ENCODE peak calls at places on chromosomes 3 and 15, in eight cellular contexts. H, S, Z, G, E, B, V and Q are unnamed samples.
A peak's percentile ranks its signal among the peaks of the same experiment; 100 is the strongest.

GRCh38 chr3:160224256-160224655 is 966 bp upstream of the C3orf80 start:
- DNase-seq in E (no peak), Z (no peak), B (no peak), G (no peak), V (no peak), H (no peak), S (no peak), Q (no peak)

GRCh38 chr15:57865294-57865693 is 158.8 kb downstream of the POLR2M start:
- DNase-seq in V (no peak), H (peak; percentile 17), S (no peak), Z (peak; percentile 22), B (peak; percentile 2), G (no peak), E (no peak), Q (no peak)

GRCh38 chr3:72255191-72255590 is 470.2 kb upstream of the PROK2 start:
- DNase-seq in Z (no peak), B (no peak), E (no peak), S (no peak), G (no peak), V (no peak), H (no peak), Q (no peak)

GRCh38 chr15:63019539-63020109 is 22.9 kb upstream of the TPM1 start:
- DNase-seq in S (no peak), H (peak; percentile 97), E (no peak), B (no peak), G (no peak), V (peak; percentile 91), Z (peak; percentile 97), Q (no peak)

GRCh38 chr3:80213076-80213475 is 445.3 kb upstream of the ROBO1 start:
- DNase-seq in V (no peak), E (no peak), B (no peak), S (no peak), Z (peak; percentile 57), G (no peak), H (no peak), Q (no peak)

GRCh38 chr3:161274691-161275298 is 53.7 kb downstream of the NMD3 start:
- DNase-seq in V (peak; percentile 43), S (peak; percentile 31), B (peak; percentile 70), E (no peak), G (no peak), H (peak; percentile 85), Z (peak; percentile 66), Q (no peak)

GRCh38 chr3:126321490-126321889 is 35.7 kb downstream of the KLF15 start:
- DNase-seq in H (no peak), G (no peak), E (no peak), V (no peak), B (no peak), Z (no peak), S (no peak), Q (no peak)

GRCh38 chr3:42772670-42773408 is at the start of gene CCDC13:
- DNase-seq in B (peak; percentile 97), H (no peak), G (peak; percentile 88), V (no peak), S (peak; percentile 83), E (peak; percentile 90), Z (peak; percentile 71), Q (peak; percentile 97)

GRCh38 chr3:39143051-39143885 is 10.1 kb downstream of the CSRNP1 start:
- DNase-seq in S (no peak), G (no peak), H (no peak), B (no peak), V (no peak), Z (no peak), E (no peak), Q (no peak)

GRCh38 chr3:154967090-154967489 is 113.0 kb upstream of the MME start:
- DNase-seq in E (no peak), S (no peak), V (no peak), B (no peak), H (no peak), G (no peak), Z (no peak), Q (no peak)

GRCh38 chr15:101615414-101615985 is 36.7 kb downstream of the TM2D3 start:
- DNase-seq in H (no peak), S (no peak), V (no peak), Z (no peak), E (no peak), G (no peak), B (no peak), Q (no peak)

GRCh38 chr3:30667250-30667585 is 60.8 kb downstream of the TGFBR2 start:
- DNase-seq in E (no peak), V (no peak), B (peak; percentile 30), H (no peak), Z (no peak), G (no peak), S (no peak), Q (no peak)

GRCh38 chr3:55434789-55435188 is 52.3 kb downstream of the WNT5A start:
- DNase-seq in E (peak; percentile 3), B (peak; percentile 38), H (peak; percentile 73), Z (peak; percentile 37), G (no peak), S (peak; percentile 24), V (no peak), Q (no peak)

GRCh38 chr3:131960324-131960723 is 74.5 kb downstream of the CPNE4 start:
- DNase-seq in G (no peak), E (no peak), S (no peak), Z (peak; percentile 9), V (no peak), H (peak; percentile 48), B (peak; percentile 40), Q (no peak)

GRCh38 chr15:70882361-70882760 is 9.9 kb downstream of the THAP10 start:
- DNase-seq in V (no peak), S (no peak), H (no peak), E (no peak), B (no peak), G (no peak), Z (no peak), Q (no peak)

GRCh38 chr15:62035256-62035908 is 24.9 kb downstream of the VPS13C start:
- DNase-seq in G (no peak), S (no peak), H (peak; percentile 66), V (no peak), Z (peak; percentile 55), B (no peak), E (no peak), Q (no peak)

GRCh38 chr3:128971421-128971820 is 22.5 kb downstream of the CFAP92 start:
- DNase-seq in V (no peak), H (no peak), E (no peak), B (peak; percentile 38), G (no peak), Z (no peak), S (no peak), Q (no peak)

GRCh38 chr15:40639677-40640076 is 45.6 kb downstream of the KNL1 start:
- DNase-seq in Z (no peak), S (no peak), V (no peak), G (no peak), B (no peak), H (no peak), E (no peak), Q (no peak)

GRCh38 chr15:42457445-42458442 is 33.2 kb downstream of the ZNF106 start:
- DNase-seq in S (peak; percentile 30), H (no peak), E (no peak), Z (peak; percentile 23), B (no peak), V (no peak), G (no peak), Q (peak; percentile 73)
- H3K4me3 ChIP-seq in S (no peak overlapping the region), H (no peak overlapping the region), E (no peak overlapping the region), Z (no peak overlapping the region), B (no peak overlapping the region), V (no peak overlapping the region), G (peak overlapping the region; percentile 35), Q (no peak overlapping the region)

DNA sequence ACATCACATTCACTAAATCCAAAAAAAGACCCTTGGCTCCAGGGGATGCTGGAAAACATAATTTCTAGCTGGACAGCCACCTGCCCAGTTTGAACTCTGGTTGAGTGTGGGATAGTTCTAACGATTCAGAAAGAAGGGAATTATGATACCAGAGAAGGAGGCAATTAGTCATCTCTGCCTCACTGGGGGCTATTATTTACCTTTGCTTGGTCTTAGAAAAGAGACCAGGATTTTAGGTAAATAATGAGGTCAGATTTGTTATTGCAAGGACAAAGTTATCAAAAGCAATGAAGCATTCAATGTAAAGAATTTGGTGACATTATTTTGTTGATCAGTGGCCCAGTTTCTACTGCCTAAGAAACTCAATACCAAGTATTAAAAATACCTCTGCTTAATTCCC is 304.4 kb upstream of the POU1F1 start:
- DNase-seq in B (no peak), S (no peak), G (no peak), E (no peak), V (no peak), Z (no peak), H (peak; percentile 63), Q (no peak)
- TF ChIP-seq CTCF in B (no peak), S (no peak), G (no peak), E (no peak), V (no peak), Z (no peak), H (no peak), Q (no peak)

GRCh38 chr3:189122120-189122519 is 49.7 kb upstream of the TPRG1 start:
- DNase-seq in G (no peak), Z (no peak), B (no peak), E (no peak), S (no peak), H (no peak), V (no peak), Q (no peak)

GRCh38 chr3:189123595-189124387 is 48.0 kb upstream of the TPRG1 start:
- DNase-seq in B (no peak), S (no peak), E (no peak), H (no peak), G (no peak), V (no peak), Z (no peak), Q (no peak)

GRCh38 chr3:189121088-189121487 is 50.7 kb upstream of the TPRG1 start:
- DNase-seq in S (no peak), V (no peak), B (no peak), G (no peak), Z (no peak), H (no peak), E (peak; percentile 13), Q (no peak)

GRCh38 chr3:189119947-189120346 is 51.8 kb upstream of the TPRG1 start:
- DNase-seq in V (no peak), H (no peak), Z (no peak), B (no peak), E (no peak), G (no peak), S (no peak), Q (no peak)

DNA sequence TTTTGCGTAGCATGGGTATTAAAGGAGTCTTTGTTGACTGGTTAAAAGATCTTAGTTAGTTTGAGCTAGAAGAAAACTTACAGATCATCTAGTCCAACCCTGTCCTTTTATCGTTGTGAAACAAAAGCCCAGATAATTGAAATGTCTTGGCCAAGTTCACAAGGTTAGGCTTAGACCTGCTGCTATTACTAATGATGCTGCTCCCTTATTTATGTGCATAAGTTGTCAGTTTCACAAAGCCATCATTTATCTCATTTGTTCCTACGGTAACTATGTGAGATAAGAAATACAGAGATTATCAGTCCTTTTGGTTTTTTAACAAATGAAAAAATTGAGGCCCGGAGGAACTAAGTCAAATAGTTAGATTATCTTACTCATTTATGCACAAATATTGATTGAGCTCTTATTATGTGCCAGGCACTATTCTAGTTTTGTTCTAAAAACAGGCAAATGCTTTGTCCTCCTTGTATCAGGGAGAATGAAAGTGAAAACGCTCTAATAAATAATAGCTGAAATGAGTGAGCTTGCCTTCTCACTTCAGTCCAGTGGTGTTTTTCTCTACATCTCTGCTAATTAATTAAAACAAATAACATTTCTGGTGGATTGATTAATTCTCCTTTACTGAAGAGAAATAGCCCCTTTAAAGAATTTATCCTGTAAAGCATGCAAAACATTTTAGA is 49.1 kb upstream of the TPRG1 start:
- DNase-seq in V (no peak), S (no peak), Z (no peak), H (no peak), B (no peak), G (no peak), E (no peak), Q (no peak)
- H3K4me3 ChIP-seq in V (no peak overlapping the region), S (no peak overlapping the region), Z (no peak overlapping the region), H (no peak overlapping the region), B (no peak overlapping the region), G (peak overlapping the region; percentile 23), E (no peak overlapping the region), Q (peak overlapping the region; percentile 16)

GRCh38 chr3:58306662-58307286 is 454 bp downstream of the HTD2 start:
- DNase-seq in G (no peak), Z (peak; percentile 61), S (no peak), E (peak; percentile 30), V (peak; percentile 34), B (peak; percentile 41), H (peak; percentile 51), Q (peak; percentile 30)
- TF ChIP-seq CTCF in G (no peak), Z (peak; percentile 36), S (peak; percentile 38), E (no peak), V (no peak), B (no peak), H (no peak), Q (no peak)